ENCODE peak calls at places on chromosomes 1 and 21, in five cellular contexts. One of them, this sample, is unnamed.
A peak's percentile ranks its signal among the peaks of the same experiment; 100 is the strongest.

GRCh38 chr1:15998929-15999328 is 5.1 kb upstream of the SRARP start:
- DNase-seq in PC-9: no peak
- DNase-seq in coronary artery: peak; percentile 55
- DNase-seq in cardiac fibroblast: no peak
- DNase-seq in effector CD4-positive, alpha-beta T cell: no peak
- DNase-seq in this sample: no peak

GRCh38 chr1:3011631-3012510 is 9.4 kb upstream of the ACTRT2 start:
- DNase-seq in PC-9: no peak
- DNase-seq in coronary artery: no peak
- DNase-seq in cardiac fibroblast: no peak
- DNase-seq in effector CD4-positive, alpha-beta T cell: no peak
- DNase-seq in this sample: no peak

GRCh38 chr1:9589719-9590157 is 1.0 kb downstream of the TMEM201 start:
- DNase-seq in PC-9: no peak
- DNase-seq in coronary artery: peak; percentile 72
- DNase-seq in cardiac fibroblast: peak; percentile 22
- DNase-seq in effector CD4-positive, alpha-beta T cell: no peak
- DNase-seq in this sample: peak; percentile 51

GRCh38 chr1:230112131-230112701 is 45.2 kb downstream of the GALNT2 start:
- DNase-seq in PC-9: no peak
- DNase-seq in coronary artery: no peak
- DNase-seq in cardiac fibroblast: no peak
- DNase-seq in effector CD4-positive, alpha-beta T cell: no peak
- DNase-seq in this sample: no peak

GRCh38 chr1:40703316-40703715 is 11.8 kb downstream of the NFYC start:
- DNase-seq in PC-9: peak; percentile 24
- DNase-seq in coronary artery: no peak
- DNase-seq in cardiac fibroblast: peak; percentile 83
- DNase-seq in effector CD4-positive, alpha-beta T cell: no peak
- DNase-seq in this sample: peak; percentile 55

GRCh38 chr1:63713627-63714481 is 60.0 kb upstream of the ROR1 start:
- DNase-seq in PC-9: peak; percentile 37
- DNase-seq in coronary artery: no peak
- DNase-seq in cardiac fibroblast: peak; percentile 87
- DNase-seq in effector CD4-positive, alpha-beta T cell: no peak
- DNase-seq in this sample: peak; percentile 46

GRCh38 chr1:84862810-84863251 is 30.2 kb downstream of the LPAR3 start:
- DNase-seq in PC-9: no peak
- DNase-seq in coronary artery: no peak
- DNase-seq in cardiac fibroblast: no peak
- DNase-seq in effector CD4-positive, alpha-beta T cell: peak; percentile 12
- DNase-seq in this sample: no peak

GRCh38 chr1:20250346-20250989 is 40.2 kb upstream of the VWA5B1 start:
- DNase-seq in PC-9: peak; percentile 33
- DNase-seq in coronary artery: no peak
- DNase-seq in cardiac fibroblast: peak; percentile 68
- DNase-seq in effector CD4-positive, alpha-beta T cell: no peak
- DNase-seq in this sample: peak; percentile 55

GRCh38 chr1:9717193-9718005 is 65.9 kb downstream of the PIK3CD start:
- DNase-seq in PC-9: no peak
- DNase-seq in coronary artery: no peak
- DNase-seq in cardiac fibroblast: no peak
- DNase-seq in effector CD4-positive, alpha-beta T cell: peak; percentile 84
- DNase-seq in this sample: no peak

GRCh38 chr1:92376345-92376744 is 77.5 kb downstream of the RPAP2 start:
- DNase-seq in PC-9: no peak
- DNase-seq in coronary artery: no peak
- DNase-seq in cardiac fibroblast: no peak
- DNase-seq in effector CD4-positive, alpha-beta T cell: no peak
- DNase-seq in this sample: no peak

GRCh38 chr21:41283211-41283818 is 33.3 kb upstream of the FAM3B start:
- DNase-seq in PC-9: peak; percentile 43
- DNase-seq in coronary artery: no peak
- DNase-seq in cardiac fibroblast: peak; percentile 92
- DNase-seq in effector CD4-positive, alpha-beta T cell: peak; percentile 38
- DNase-seq in this sample: peak; percentile 80

GRCh38 chr1:224774378-224774777 is 155.1 kb upstream of the DNAH14 start:
- DNase-seq in PC-9: no peak
- DNase-seq in coronary artery: no peak
- DNase-seq in cardiac fibroblast: no peak
- DNase-seq in effector CD4-positive, alpha-beta T cell: no peak
- DNase-seq in this sample: no peak

GRCh38 chr1:44609412-44609767 is 64.9 kb downstream of the TMEM53 start:
- DNase-seq in PC-9: peak; percentile 49
- DNase-seq in coronary artery: no peak
- DNase-seq in cardiac fibroblast: peak; percentile 60
- DNase-seq in effector CD4-positive, alpha-beta T cell: peak; percentile 23
- DNase-seq in this sample: peak; percentile 28

GRCh38 chr1:10338047-10338446 is 60.8 kb upstream of the PGD start:
- DNase-seq in PC-9: peak; percentile 18
- DNase-seq in coronary artery: no peak
- DNase-seq in cardiac fibroblast: peak; percentile 58
- DNase-seq in effector CD4-positive, alpha-beta T cell: peak; percentile 10
- DNase-seq in this sample: peak; percentile 14

GRCh38 chr1:14881775-14882672 is 271.5 kb upstream of the TMEM51 start:
- DNase-seq in PC-9: no peak
- DNase-seq in coronary artery: no peak
- DNase-seq in cardiac fibroblast: no peak
- DNase-seq in effector CD4-positive, alpha-beta T cell: no peak
- DNase-seq in this sample: peak; percentile 15

GRCh38 chr1:200794506-200795065 is 55.9 kb downstream of the CAMSAP2 start:
- DNase-seq in PC-9: no peak
- DNase-seq in coronary artery: no peak
- DNase-seq in cardiac fibroblast: peak; percentile 49
- DNase-seq in effector CD4-positive, alpha-beta T cell: no peak
- DNase-seq in this sample: no peak

GRCh38 chr21:35635261-35635660 is 425.1 kb downstream of the SETD4 start:
- DNase-seq in PC-9: no peak
- DNase-seq in coronary artery: no peak
- DNase-seq in cardiac fibroblast: peak; percentile 97
- DNase-seq in effector CD4-positive, alpha-beta T cell: no peak
- DNase-seq in this sample: peak; percentile 97

GRCh38 chr1:157092831-157093230 is 6.8 kb downstream of the ETV3L start:
- DNase-seq in PC-9: no peak
- DNase-seq in coronary artery: no peak
- DNase-seq in cardiac fibroblast: peak; percentile 22
- DNase-seq in effector CD4-positive, alpha-beta T cell: no peak
- DNase-seq in this sample: no peak

GRCh38 chr1:117466761-117467160 is 99.5 kb downstream of the MAN1A2 start:
- DNase-seq in PC-9: no peak
- DNase-seq in coronary artery: no peak
- DNase-seq in cardiac fibroblast: peak; percentile 52
- DNase-seq in effector CD4-positive, alpha-beta T cell: no peak
- DNase-seq in this sample: peak; percentile 38

GRCh38 chr1:33152685-33153432 is 29.0 kb downstream of the TRIM62 start:
- DNase-seq in PC-9: no peak
- DNase-seq in coronary artery: peak; percentile 88
- DNase-seq in cardiac fibroblast: peak; percentile 95
- DNase-seq in effector CD4-positive, alpha-beta T cell: no peak
- DNase-seq in this sample: no peak

GRCh38 chr1:95406279-95406678 is 172.3 kb downstream of the RWDD3 start:
- DNase-seq in PC-9: no peak
- DNase-seq in coronary artery: no peak
- DNase-seq in cardiac fibroblast: no peak
- DNase-seq in effector CD4-positive, alpha-beta T cell: no peak
- DNase-seq in this sample: no peak

GRCh38 chr1:66000033-66000637 is 207.4 kb downstream of the PDE4B start:
- DNase-seq in PC-9: no peak
- DNase-seq in coronary artery: no peak
- DNase-seq in cardiac fibroblast: no peak
- DNase-seq in effector CD4-positive, alpha-beta T cell: no peak
- DNase-seq in this sample: no peak

This sample was measured in bronchial epithelial cell.